ENCODE peak calls at places on chromosomes 7 and 10, in five cellular contexts. C, M, B, T and Z are unnamed samples. For H3K4me1, the result is how much of the 10 kb centered on the place peaks cover.

GRCh38 chr10:126315471-126316177 is 72.7 kb downstream of the ADAM12 start:
- DNase-seq in C (no peak), T (no peak), B (no peak), M (no peak), Z (no peak)

GRCh38 chr7:24714676-24715010 is 42.6 kb downstream of the GSDME start:
- DNase-seq in M (no peak), C (no peak), B (no peak), T (no peak), Z (no peak)

GRCh38 chr10:132364594-132364970 is 32.4 kb upstream of the PWWP2B start:
- DNase-seq in M (no peak), T (no peak), B (no peak), C (no peak), Z (no peak)

GRCh38 chr7:67916571-67916970 is 919.9 kb downstream of the TYW1 start:
- DNase-seq in M (no peak), B (no peak), C (no peak), T (no peak), Z (no peak)

GRCh38 chr10:82190432-82191260 is 315.7 kb downstream of the NRG3 start:
- DNase-seq in T (no peak), C (no peak), M (no peak), B (no peak), Z (no peak)

GRCh38 chr10:98402513-98402912 is 12.5 kb downstream of the PYROXD2 start:
- DNase-seq in T (peak), M (no peak), B (no peak), C (no peak), Z (no peak)

GRCh38 chr10:12782537-12782936 is 219.0 kb downstream of the CCDC3 start:
- DNase-seq in M (peak), T (peak), C (peak), B (peak), Z (peak)

GRCh38 chr10:119355930-119356329 is 148.6 kb downstream of the GRK5 start:
- DNase-seq in C (no peak), T (peak), M (peak), B (peak), Z (peak)

GRCh38 chr10:22690614-22691431 is 23.6 kb downstream of the PIP4K2A start:
- DNase-seq in C (no peak), T (no peak), M (no peak), B (no peak), Z (peak)

GRCh38 chr10:93629636-93630291 is 17.4 kb downstream of the PDE6C start:
- DNase-seq in M (no peak), C (no peak), T (no peak), B (no peak), Z (no peak)

GRCh38 chr7:139725077-139725476 is 52.7 kb downstream of the HIPK2 start:
- DNase-seq in C (peak), M (no peak), T (no peak), B (no peak), Z (no peak)

GRCh38 chr7:74084722-74085578 is 1.3 kb downstream of the LIMK1 start:
- DNase-seq in C (no peak), T (no peak), M (no peak), B (no peak), Z (no peak)

GRCh38 chr10:90179696-90180407 is 478.5 kb downstream of the KIF20B start:
- DNase-seq in C (peak), T (no peak), M (peak), B (peak), Z (no peak)

GRCh38 chr10:24205846-24206245 is 3.1 kb upstream of the KIAA1217 start:
- DNase-seq in M (no peak), T (no peak), B (no peak), C (no peak), Z (no peak)

GRCh38 chr7:95874541-95875265 is 102.3 kb downstream of the DYNC1I1 start:
- DNase-seq in B (no peak), T (no peak), C (no peak), M (no peak), Z (no peak)

GRCh38 chr7:29005829-29006228 is 47.7 kb upstream of the TRIL start:
- DNase-seq in T (no peak), C (no peak), M (no peak), B (peak), Z (no peak)

GRCh38 chr10:43255644-43256431 is 11.0 kb downstream of the RASGEF1A start:
- DNase-seq in M (peak), T (peak), C (no peak), B (peak), Z (peak)

GRCh38 chr7:55589905-55590304 is 17.6 kb upstream of the VOPP1 start:
- DNase-seq in M (no peak), B (no peak), C (no peak), T (peak), Z (no peak)

GRCh38 chr7:102424787-102425218 is 8.6 kb upstream of the ORAI2 start:
- DNase-seq in T (no peak), B (no peak), M (no peak), C (no peak), Z (no peak)
- H3K4me1 ChIP-seq in T (under half), B (under half), M (under half), C (under half), Z (under half)

DNA sequence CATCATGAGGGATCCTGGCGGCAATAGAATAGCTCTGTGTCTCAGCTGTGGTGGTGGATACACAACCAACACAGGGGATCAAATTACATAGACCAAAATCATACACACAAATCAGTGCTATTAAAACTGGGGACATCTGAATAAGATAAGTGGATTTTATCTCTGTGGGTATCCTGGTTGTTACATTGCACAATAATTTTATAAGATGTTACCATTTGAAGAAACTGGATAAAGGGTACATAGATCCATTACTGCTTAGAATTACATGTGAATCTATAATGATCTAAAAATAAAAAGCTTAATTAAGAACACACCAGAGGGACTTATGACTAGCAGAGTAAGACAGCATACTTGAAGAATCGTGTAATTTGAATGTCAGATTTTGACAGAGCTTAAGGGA is 8.2 kb upstream of the FAM3C start:
- DNase-seq in T (no peak), B (no peak), C (no peak), M (no peak), Z (no peak)
- TF ChIP-seq REST in T (no peak), B (no peak), C (no peak), M (no peak), Z (no peak)

GRCh38 chr10:8060704-8061121 is 6.2 kb downstream of the GATA3 start:
- DNase-seq in C (no peak), B (no peak), T (no peak), M (no peak), Z (peak)

GRCh38 chr10:8059191-8059936 is 4.9 kb downstream of the GATA3 start:
- DNase-seq in T (no peak), M (no peak), B (no peak), C (no peak), Z (peak)

GRCh38 chr10:8061274-8062211 is 7.1 kb downstream of the GATA3 start:
- DNase-seq in T (no peak), B (no peak), C (no peak), M (no peak), Z (peak)

GRCh38 chr10:8058274-8059111 is 4.0 kb downstream of the GATA3 start:
- DNase-seq in B (no peak), T (no peak), M (no peak), C (no peak), Z (peak)

GRCh38 chr10:8060010-8060703 is 5.7 kb downstream of the GATA3 start:
- DNase-seq in B (no peak), M (no peak), C (no peak), T (no peak), Z (peak)
- H3K4me3 ChIP-seq in B (no peak), M (no peak), C (no peak), T (no peak), Z (peak)

DNA sequence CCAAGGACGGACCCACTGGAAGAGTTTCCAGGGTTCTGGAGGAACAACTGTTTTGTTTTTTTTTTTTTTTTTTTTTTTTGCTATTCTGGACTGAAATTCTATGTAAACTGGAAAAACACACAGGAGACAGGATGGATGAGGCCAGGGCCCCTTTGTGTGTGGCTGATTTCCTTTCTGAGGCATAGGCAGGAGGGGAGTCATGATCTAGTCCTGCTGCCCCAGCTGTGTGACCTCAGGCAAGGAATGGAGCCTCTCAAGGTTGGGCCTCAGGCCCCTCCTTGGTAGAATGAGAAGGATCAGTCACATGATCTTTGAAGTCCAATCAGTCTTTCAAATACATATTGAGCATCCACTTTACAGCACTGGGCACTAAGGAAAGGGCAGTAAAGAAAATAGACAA is 87.6 kb downstream of the SH3PXD2A start:
- DNase-seq in B (no peak), M (no peak), T (no peak), C (no peak), Z (no peak)
- H3K4me1 ChIP-seq in B (under half), M (under half), T (under half), C (under half), Z (under half)

GRCh38 chr7:99386584-99387238 is 12.2 kb downstream of the ARPC1B start:
- DNase-seq in M (no peak), B (peak), C (no peak), T (no peak), Z (peak)
- TF ChIP-seq REST in M (no peak), B (no peak), C (no peak), T (no peak), Z (no peak)

DNA sequence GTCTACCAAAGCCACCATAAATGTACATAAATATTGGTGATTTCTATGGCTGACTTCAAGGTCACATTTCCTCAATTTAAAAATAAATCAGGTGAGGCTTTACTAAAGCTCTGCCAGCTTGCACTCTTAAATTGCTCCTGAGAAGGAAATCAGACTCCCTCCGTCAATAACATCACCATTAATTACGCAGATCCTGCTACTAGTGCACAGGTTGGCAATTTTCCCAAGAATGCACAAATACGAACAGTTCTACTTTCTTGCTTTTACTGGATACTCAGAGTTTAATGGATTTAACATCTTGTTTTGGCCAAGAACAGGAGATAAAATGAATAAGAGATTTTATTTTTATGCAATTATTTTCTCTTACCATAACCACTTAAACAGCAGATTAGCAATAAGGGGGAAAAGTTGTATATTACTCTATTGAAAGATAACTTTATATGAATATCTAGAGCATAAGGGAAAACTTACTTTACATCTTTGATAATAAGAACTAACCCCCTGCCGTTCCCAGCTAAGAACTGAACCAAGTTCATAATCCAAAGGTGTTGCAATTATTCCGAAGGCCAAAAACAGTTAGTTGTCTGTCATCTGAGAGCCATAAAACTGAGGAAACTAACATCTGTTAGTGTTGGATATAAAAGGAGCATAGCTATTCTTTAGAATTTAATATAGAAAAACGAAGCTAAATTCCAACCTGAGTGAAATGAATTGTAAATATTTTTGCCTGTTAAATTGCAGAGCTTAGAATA is 140.5 kb downstream of the TWIST1 start:
- DNase-seq in B (no peak), C (no peak), T (no peak), M (no peak), Z (no peak)
- H3K4me3 ChIP-seq in B (no peak), C (no peak), T (no peak), M (no peak), Z (no peak)

DNA sequence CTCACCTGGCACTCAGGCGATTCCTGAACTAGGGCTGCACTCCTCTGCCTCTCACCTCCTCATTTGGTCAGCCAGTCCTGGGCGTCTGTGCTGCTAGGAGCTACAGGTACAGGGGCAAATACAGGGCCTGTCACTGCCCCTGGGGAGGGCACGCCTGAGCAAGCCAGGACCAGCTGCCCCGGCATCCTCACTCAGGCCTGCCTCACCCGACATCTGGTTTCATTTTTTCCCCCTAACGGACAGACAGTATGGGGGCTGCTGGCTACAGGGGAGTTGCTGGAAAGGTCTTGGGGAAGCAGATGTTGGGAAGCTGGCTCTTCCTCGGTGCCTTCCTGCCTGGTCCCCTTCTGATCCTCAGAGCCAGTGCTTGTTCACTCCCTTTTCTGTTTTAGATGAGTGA is 77.3 kb upstream of the PPIF start:
- DNase-seq in C (no peak), M (no peak), B (no peak), T (no peak), Z (no peak)
- H3K4me1 ChIP-seq in C (under half), M (under half), B (under half), T (under half), Z (under half)